ENCODE peak calls at places on chromosomes 13 and 19, in seven cellular contexts. M, J, I, E, O, F and V are unnamed samples.

GRCh38 chr13:104315606-104316005 is 1249.4 kb upstream of the SLC10A2 start:
- DNase-seq in M (no peak), J (no peak), I (no peak), E (no peak), O (peak), F (peak), V (peak)

GRCh38 chr19:49590971-49591730 is at the start of gene PRR12:
- DNase-seq in M (peak), J (peak), I (peak), E (peak), O (peak), F (peak), V (peak)

GRCh38 chr19:55321466-55321865 is 3.7 kb downstream of the TMEM150B start:
- DNase-seq in M (no peak), J (no peak), I (no peak), E (no peak), O (no peak), F (no peak), V (no peak)

GRCh38 chr13:42114278-42114677 is 65.8 kb downstream of the DGKH start:
- DNase-seq in M (no peak), J (no peak), I (no peak), E (no peak), O (no peak), F (no peak), V (no peak)

GRCh38 chr19:28509079-28509895 is 703.7 kb downstream of the UQCRFS1 start:
- DNase-seq in M (no peak), J (no peak), I (no peak), E (peak), O (no peak), F (no peak), V (no peak)

GRCh38 chr13:46492946-46493345 is 60.0 kb upstream of the LRCH1 start:
- DNase-seq in M (peak), J (no peak), I (peak), E (no peak), O (peak), F (peak), V (peak)

GRCh38 chr19:13761423-13761822 is 2.9 kb upstream of the MRI1 start:
- DNase-seq in M (no peak), J (no peak), I (no peak), E (no peak), O (no peak), F (no peak), V (no peak)

GRCh38 chr19:35037716-35038622 is 3.6 kb upstream of the HPN start:
- DNase-seq in M (no peak), J (peak), I (no peak), E (no peak), O (no peak), F (peak), V (no peak)

GRCh38 chr13:110444226-110444653 is 117.3 kb downstream of the RAB20 start:
- DNase-seq in M (no peak), J (no peak), I (no peak), E (peak), O (peak), F (peak), V (peak)

GRCh38 chr19:58001895-58002369 is 688 bp downstream of the ZNF606 start:
- DNase-seq in M (no peak), J (no peak), I (no peak), E (no peak), O (no peak), F (peak), V (peak)

GRCh38 chr13:49020940-49021548 is 45.3 kb downstream of the FNDC3A start:
- DNase-seq in M (no peak), J (no peak), I (peak), E (no peak), O (peak), F (peak), V (peak)